ENCODE peak calls at places on chromosome 7, in four cellular contexts. D, B, A and V are unnamed samples.
A peak's percentile ranks its signal among the peaks of the same experiment; 100 is the strongest.

GRCh38 chr7:128955981-128956380 is 18.3 kb downstream of the IRF5 start:
- DNase-seq in B (no peak), D (no peak), A (peak; percentile 67), V (no peak)

GRCh38 chr7:12423995-12424745 is 20.5 kb upstream of the VWDE start:
- DNase-seq in A (no peak), B (peak; percentile 82), D (no peak), V (no peak)

GRCh38 chr7:117274951-117275350 is 47.9 kb downstream of the WNT2 start:
- DNase-seq in A (no peak), B (no peak), D (peak; percentile 36), V (no peak)

GRCh38 chr7:111516612-111517011 is 45.7 kb downstream of the IMMP2L start:
- DNase-seq in D (no peak), A (peak; percentile 45), B (peak; percentile 41), V (no peak)

GRCh38 chr7:2523941-2524807 is 4.6 kb downstream of the LFNG start:
- DNase-seq in A (peak; percentile 85), B (peak; percentile 99), D (peak; percentile 41), V (no peak)

GRCh38 chr7:40758590-40758989 is 623.8 kb downstream of the SUGCT start:
- DNase-seq in A (no peak), B (no peak), D (no peak), V (no peak)

GRCh38 chr7:114413741-114414140 is 874 bp upstream of the FOXP2 start:
- DNase-seq in B (no peak), D (no peak), A (peak; percentile 5), V (no peak)

GRCh38 chr7:1703475-1704325 is 33.6 kb downstream of the ELFN1 start:
- DNase-seq in B (no peak), D (no peak), A (no peak), V (no peak)

GRCh38 chr7:24812313-24812945 is 55.2 kb upstream of the GSDME start:
- DNase-seq in D (peak; percentile 36), A (peak; percentile 47), B (peak; percentile 77), V (peak; percentile 56)

GRCh38 chr7:148463210-148463609 is 127.4 kb upstream of the C7orf33 start:
- DNase-seq in B (no peak), A (no peak), D (no peak), V (no peak)

GRCh38 chr7:123916240-123916724 is 8.8 kb upstream of the SPAM1 start:
- DNase-seq in D (peak; percentile 0), A (peak; percentile 47), B (peak; percentile 14), V (peak; percentile 14)

GRCh38 chr7:33093266-33093665 is 15.9 kb downstream of the RP9 start:
- DNase-seq in D (no peak), B (no peak), A (no peak), V (no peak)

GRCh38 chr7:33089142-33089541 is 20.1 kb downstream of the RP9 start:
- DNase-seq in D (no peak), A (no peak), B (no peak), V (no peak)

GRCh38 chr7:33087858-33088257 is 21.3 kb downstream of the RP9 start:
- DNase-seq in B (no peak), A (no peak), D (no peak), V (no peak)

GRCh38 chr7:33091111-33091531 is 18.1 kb downstream of the RP9 start:
- DNase-seq in B (no peak), A (peak; percentile 63), D (peak; percentile 74), V (no peak)

DNA sequence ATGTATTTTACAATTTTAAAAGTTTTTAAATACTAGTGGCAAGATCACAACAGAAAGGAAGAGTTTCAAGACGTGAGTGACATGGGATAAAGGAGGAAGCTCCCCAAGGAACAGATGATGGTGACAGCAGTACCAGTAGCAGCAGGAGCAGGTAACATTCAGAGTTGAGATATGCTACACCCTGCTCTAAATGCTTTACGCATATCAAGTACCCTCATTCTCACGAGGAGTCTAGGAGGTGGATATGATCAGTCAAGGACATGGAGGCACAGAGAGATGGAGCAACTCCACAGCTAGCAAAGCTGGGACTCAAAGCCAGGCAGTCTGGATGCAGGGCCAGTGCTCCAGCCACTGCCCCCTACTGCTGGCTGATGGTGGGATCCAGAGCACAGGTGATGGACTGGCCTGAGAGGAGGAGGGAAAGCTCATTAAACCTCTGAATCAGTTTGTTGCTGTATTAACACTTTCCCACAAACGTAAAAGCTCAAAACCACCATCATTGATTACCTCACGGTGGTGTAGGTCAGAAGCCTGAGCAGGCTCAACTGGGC is 17.5 kb downstream of the RP9 start:
- DNase-seq in B (peak; percentile 22), A (no peak), D (no peak), V (no peak)
- TF ChIP-seq CTCF in B (no peak), A (no peak), D (no peak), V (no peak)

GRCh38 chr7:120857558-120858298 is at the start of gene TSPAN12:
- DNase-seq in A (peak; percentile 60), D (peak; percentile 54), B (peak; percentile 82), V (peak; percentile 87)
- TF ChIP-seq CTCF in A (no peak), D (peak; percentile 65), B (peak; percentile 74), V (peak; percentile 67)

GRCh38 chr7:98180751-98181150 is 30.5 kb upstream of the BHLHA15 start:
- DNase-seq in D (no peak), A (no peak), B (no peak), V (no peak)

GRCh38 chr7:98177553-98177952 is 33.7 kb upstream of the BHLHA15 start:
- DNase-seq in D (no peak), A (no peak), B (no peak), V (no peak)

GRCh38 chr7:98178321-98178720 is 32.9 kb upstream of the BHLHA15 start:
- DNase-seq in A (peak; percentile 72), D (no peak), B (no peak), V (no peak)

GRCh38 chr7:98175260-98175604 is 36.0 kb upstream of the BHLHA15 start:
- DNase-seq in B (no peak), D (no peak), A (no peak), V (no peak)

GRCh38 chr7:98178762-98179490 is 32.3 kb upstream of the BHLHA15 start:
- DNase-seq in B (no peak), A (peak; percentile 55), D (no peak), V (no peak)
- TF ChIP-seq CTCF in B (no peak), A (no peak), D (no peak), V (no peak)

GRCh38 chr7:80287400-80288174 is 153.0 kb downstream of the GNAI1 start:
- DNase-seq in D (no peak), A (peak; percentile 72), B (no peak), V (no peak)

GRCh38 chr7:80284848-80285247 is 150.2 kb downstream of the GNAI1 start:
- DNase-seq in D (peak; percentile 95), B (no peak), A (peak; percentile 71), V (no peak)

GRCh38 chr7:80294321-80294720 is 159.7 kb downstream of the GNAI1 start:
- DNase-seq in A (no peak), B (no peak), D (peak; percentile 74), V (no peak)

GRCh38 chr7:80286611-80287010 is 152.0 kb downstream of the GNAI1 start:
- DNase-seq in B (no peak), A (no peak), D (no peak), V (no peak)

GRCh38 chr7:80288175-80289122 is 153.8 kb downstream of the GNAI1 start:
- DNase-seq in D (peak; percentile 84), A (no peak), B (no peak), V (no peak)
- TF ChIP-seq CTCF in D (peak; percentile 29), A (no peak), B (no peak), V (no peak)

GRCh38 chr7:46781901-46782439 is 799.9 kb downstream of the TNS3 start:
- DNase-seq in A (no peak), D (no peak), B (no peak), V (no peak)

GRCh38 chr7:46786995-46787394 is 794.9 kb downstream of the TNS3 start:
- DNase-seq in A (peak; percentile 43), B (no peak), D (no peak), V (no peak)

GRCh38 chr7:46791180-46791579 is 790.7 kb downstream of the TNS3 start:
- DNase-seq in D (no peak), A (no peak), B (no peak), V (no peak)

GRCh38 chr7:46784746-46785145 is 797.2 kb downstream of the TNS3 start:
- DNase-seq in B (peak; percentile 58), D (peak; percentile 73), A (peak; percentile 92), V (no peak)

GRCh38 chr7:46786221-46786951 is 795.5 kb downstream of the TNS3 start:
- DNase-seq in A (peak; percentile 93), D (peak; percentile 43), B (peak; percentile 69), V (no peak)
- TF ChIP-seq CTCF in A (peak; percentile 34), D (no peak), B (no peak), V (no peak)

GRCh38 chr7:50534690-50535290 is 30.4 kb downstream of the DDC start:
- DNase-seq in D (peak; percentile 100), A (peak; percentile 98), B (peak; percentile 69), V (no peak)
- TF ChIP-seq CTCF in D (no peak), A (no peak), B (no peak), V (no peak)

GRCh38 chr7:158452331-158452730 is 135.3 kb downstream of the PTPRN2 start:
- DNase-seq in B (no peak), D (no peak), A (no peak), V (no peak)
- TF ChIP-seq CTCF in B (no peak), D (no peak), A (no peak), V (no peak)

GRCh38 chr7:138000081-138000701 is 1.7 kb downstream of the CREB3L2 start:
- DNase-seq in B (no peak), A (peak; percentile 40), D (peak; percentile 98), V (no peak)
- TF ChIP-seq CTCF in B (no peak), A (peak; percentile 11), D (no peak), V (no peak)

DNA sequence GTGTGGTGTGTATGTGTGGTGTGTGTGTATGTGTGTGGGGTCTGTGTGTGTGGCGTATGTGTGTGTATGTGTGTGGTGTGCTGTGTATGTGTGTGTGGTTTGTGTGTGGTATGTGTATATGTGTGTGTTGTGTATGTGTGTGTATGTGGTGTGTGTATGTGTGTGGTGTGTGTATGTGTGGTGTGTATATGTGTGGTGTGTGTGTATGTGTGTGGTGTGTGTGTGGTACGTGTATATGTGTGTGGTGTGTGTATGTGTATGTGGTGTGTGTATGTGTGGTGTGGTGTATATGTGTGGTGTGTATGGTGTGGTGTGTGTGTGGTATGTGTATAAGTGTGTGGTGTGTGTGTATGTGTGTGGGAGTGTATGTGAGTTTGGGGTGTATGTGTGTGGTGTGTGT is 428.7 kb downstream of the PAXIP1 start:
- DNase-seq in B (no peak), D (no peak), A (no peak), V (no peak)
- TF ChIP-seq CTCF in B (no peak), D (no peak), A (no peak), V (no peak)

GRCh38 chr7:157605638-157606037 is 268.8 kb downstream of the DNAJB6 start:
- DNase-seq in A (no peak), D (no peak), B (no peak), V (no peak)
- TF ChIP-seq CTCF in A (no peak), D (no peak), B (no peak), V (no peak)